ENCODE peak calls at places on chromosomes 5 and 9, in five cellular contexts. E is NCI-H1105; P is amniotic stem cell; D is stimulated activated CD4-positive, alpha-beta T cell treated with anti-CD3 and anti-CD28 coated beads, Interleukin-12 subunit alpha, Interleukin-12 subunit beta, amount 100 ng/mL, for 24 hours; K is iPS-NIHi11. T is an unnamed sample.

GRCh38 chr9:34520505-34521385 is 2.0 kb downstream of the ENHO start:
- DNase-seq in E (no peak), P (no peak), D (no peak), K (no peak), T (no peak)

GRCh38 chr9:133073264-133074000 is 11.7 kb downstream of the CEL start:
- DNase-seq in E (no peak), K (no peak), D (no peak), P (no peak), T (no peak)

GRCh38 chr9:92607773-92608172 is 62.2 kb downstream of the IPPK start:
- DNase-seq in K (no peak), E (peak), D (no peak), P (peak), T (peak)

GRCh38 chr9:133605856-133606721 is 3.1 kb downstream of the FAM163B start:
- DNase-seq in D (no peak), E (peak), K (no peak), P (no peak), T (no peak)

GRCh38 chr5:113255105-113255504 is 179.7 kb downstream of the TSSK1B start:
- DNase-seq in K (no peak), D (no peak), E (no peak), P (no peak), T (no peak)

GRCh38 chr9:102631559-102631958 is 363.6 kb upstream of the CYLC2 start:
- DNase-seq in K (peak), D (no peak), P (no peak), E (no peak), T (no peak)

GRCh38 chr5:41414598-41414997 is 95.8 kb downstream of the PLCXD3 start:
- DNase-seq in E (no peak), K (no peak), D (no peak), P (peak), T (no peak)

GRCh38 chr5:65819905-65820240 is 97.9 kb downstream of the NLN start:
- DNase-seq in D (no peak), P (no peak), K (no peak), E (no peak), T (no peak)

GRCh38 chr9:69801994-69802393 is 18.6 kb upstream of the CFAP95 start:
- DNase-seq in E (no peak), D (no peak), K (no peak), P (no peak), T (no peak)

GRCh38 chr5:19855929-19856328 is 132.1 kb downstream of the CDH18 start:
- DNase-seq in E (no peak), P (no peak), D (no peak), K (no peak), T (no peak)

GRCh38 chr5:10556331-10556807 is 7.5 kb upstream of the ANKRD33B start:
- DNase-seq in D (no peak), P (peak), K (no peak), E (no peak), T (no peak)

T was measured in left kidney.